ENCODE peak calls at places on chromosomes 3 and 15, in six cellular contexts. G is H1, T is A549, D is transverse colon, A is HepG2, Q is suprapubic skin. Z is an unnamed sample.

GRCh38 chr3:117661636-117662095 is 952.1 kb downstream of the TUSC7 start:
- DNase-seq in G (no peak), T (no peak), D (no peak), A (no peak), Q (no peak), Z (no peak)

GRCh38 chr15:100222349-100222715 is 119.4 kb downstream of the ADAMTS17 start:
- DNase-seq in G (no peak), T (no peak), D (no peak), A (no peak), Q (no peak), Z (no peak)

GRCh38 chr3:144332866-144333265 is 361.2 kb downstream of the DIPK2A start:
- DNase-seq in G (no peak), T (no peak), D (no peak), A (no peak), Q (no peak), Z (no peak)

GRCh38 chr3:52742418-52743041 is 28.2 kb downstream of the NEK4 start:
- DNase-seq in G (no peak), T (peak; percentile 33), D (no peak), A (peak; percentile 44), Q (no peak), Z (no peak)

GRCh38 chr15:98043160-98044059 is 82.9 kb downstream of the ARRDC4 start:
- DNase-seq in G (no peak), T (no peak), D (no peak), A (peak; percentile 2), Q (no peak), Z (peak; percentile 15)

GRCh38 chr3:182248349-182248880 is 536.7 kb downstream of the SOX2 start:
- DNase-seq in G (no peak), T (no peak), D (no peak), A (peak; percentile 34), Q (no peak), Z (no peak)

GRCh38 chr3:193984378-193984777 is 151.6 kb upstream of the HES1 start:
- DNase-seq in G (no peak), T (no peak), D (no peak), A (no peak), Q (no peak), Z (no peak)

GRCh38 chr3:4826237-4827100 is 152.8 kb upstream of the BHLHE40 start:
- DNase-seq in G (no peak), T (peak; percentile 72), D (peak; percentile 81), A (no peak), Q (peak; percentile 81), Z (peak; percentile 87)

GRCh38 chr3:101377796-101378195 is 57.4 kb upstream of the IMPG2 start:
- DNase-seq in G (no peak), T (no peak), D (no peak), A (no peak), Q (no peak), Z (no peak)

GRCh38 chr3:190514163-190515153 is 573 bp downstream of the IL1RAP start:
- DNase-seq in G (no peak), T (peak; percentile 36), D (peak; percentile 33), A (peak; percentile 23), Q (peak; percentile 67), Z (peak; percentile 67)

GRCh38 chr3:125023833-125024560 is 31.8 kb downstream of the HEG1 start:
- DNase-seq in G (no peak), T (no peak), D (no peak), A (no peak), Q (no peak), Z (no peak)

GRCh38 chr15:70196314-70197291 is 98.9 kb upstream of the TLE3 start:
- DNase-seq in G (peak; percentile 64), T (no peak), D (peak; percentile 60), A (peak; percentile 89), Q (peak; percentile 85), Z (peak; percentile 52)

GRCh38 chr15:25439456-25439836 is 622 bp upstream of the UBE3A start:
- DNase-seq in G (no peak), T (peak; percentile 17), D (peak; percentile 49), A (peak; percentile 53), Q (no peak), Z (peak; percentile 40)

GRCh38 chr15:51263726-51264125 is 74.7 kb downstream of the CYP19A1 start:
- DNase-seq in G (no peak), T (no peak), D (no peak), A (no peak), Q (no peak), Z (no peak)

GRCh38 chr15:88450125-88450798 is 16.9 kb downstream of the MRPL46 start:
- DNase-seq in G (peak; percentile 75), T (peak; percentile 83), D (peak; percentile 62), A (peak; percentile 53), Q (no peak), Z (no peak)

GRCh38 chr3:178705925-178706324 is 169.7 kb downstream of the KCNMB2 start:
- DNase-seq in G (no peak), T (no peak), D (no peak), A (no peak), Q (no peak), Z (no peak)

GRCh38 chr3:167110906-167111305 is 269.2 kb downstream of the ZBBX start:
- DNase-seq in G (no peak), T (peak; percentile 2), D (no peak), A (no peak), Q (no peak), Z (no peak)

GRCh38 chr3:48465531-48466378 is 19.2 kb downstream of the ATRIP start:
- DNase-seq in G (peak; percentile 94), T (peak; percentile 98), D (peak; percentile 95), A (peak; percentile 96), Q (peak; percentile 99), Z (peak; percentile 100)
- TF ChIP-seq EP300 in G (peak; percentile 72), T (no peak), D (no peak), A (peak; percentile 23), Q (no peak), Z (no peak)

DNA sequence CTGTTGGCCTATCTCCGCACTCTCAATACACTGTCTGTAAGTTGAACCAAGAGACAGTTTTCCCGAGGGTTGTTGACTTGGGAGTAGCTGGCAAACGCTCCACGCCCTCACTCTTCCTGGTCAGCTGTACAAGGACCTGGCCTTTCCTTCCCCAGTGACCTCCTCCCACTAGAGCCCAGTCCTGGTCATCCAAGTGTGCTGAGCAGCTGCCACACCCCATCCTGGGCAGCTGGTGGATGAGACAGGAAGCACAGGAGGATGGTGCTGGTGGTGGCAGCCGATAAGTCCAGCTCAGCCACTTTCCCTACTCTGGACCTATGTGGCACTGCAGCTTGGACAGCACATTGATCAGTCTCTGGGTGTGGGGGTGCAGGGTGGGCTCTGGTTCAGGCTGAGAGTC is 19.8 kb downstream of the PFKFB4 start:
- DNase-seq in G (no peak), T (no peak), D (no peak), A (no peak), Q (no peak), Z (no peak)
- TF ChIP-seq CTCF in G (no peak), T (no peak), D (no peak), A (no peak), Q (no peak), Z (no peak)

DNA sequence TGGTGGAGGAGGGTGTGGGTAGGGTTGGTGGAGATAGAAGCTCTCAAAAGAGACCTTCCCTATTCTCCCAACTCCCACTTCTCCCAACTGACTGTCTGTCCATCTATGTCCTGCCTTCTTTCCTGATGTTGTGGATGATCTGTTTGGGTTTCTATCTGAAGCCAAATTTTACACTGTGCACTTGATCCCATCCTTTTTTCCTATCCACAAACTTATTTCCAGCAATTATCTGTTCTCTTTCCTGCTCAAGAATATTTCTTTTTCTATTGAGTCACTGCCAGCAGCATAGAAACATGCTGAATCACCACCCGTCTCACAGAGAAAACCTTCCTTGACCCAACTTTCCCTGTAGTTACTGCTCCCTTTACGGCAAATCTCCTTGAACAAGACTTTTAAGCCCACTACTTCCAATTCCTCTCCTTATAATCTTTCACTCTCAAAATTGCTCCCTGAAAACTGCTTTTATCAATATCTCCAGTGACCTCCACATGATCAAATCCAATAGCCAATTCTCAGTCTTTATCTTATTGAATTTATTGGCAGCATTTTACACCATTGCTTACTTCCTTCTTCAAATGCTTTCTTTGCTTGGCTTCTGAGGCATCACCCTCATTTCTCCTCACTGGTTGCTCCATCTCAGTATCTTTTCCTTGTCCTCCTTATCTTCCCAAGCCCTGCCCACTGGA is 141.2 kb upstream of the SLC7A14 start:
- DNase-seq in G (no peak), T (peak; percentile 42), D (no peak), A (no peak), Q (no peak), Z (no peak)
- H3K4me3 ChIP-seq in G (no peak overlapping the region), T (no peak overlapping the region), D (no peak overlapping the region), A (no peak overlapping the region), Q (no peak overlapping the region), Z (no peak overlapping the region)

DNA sequence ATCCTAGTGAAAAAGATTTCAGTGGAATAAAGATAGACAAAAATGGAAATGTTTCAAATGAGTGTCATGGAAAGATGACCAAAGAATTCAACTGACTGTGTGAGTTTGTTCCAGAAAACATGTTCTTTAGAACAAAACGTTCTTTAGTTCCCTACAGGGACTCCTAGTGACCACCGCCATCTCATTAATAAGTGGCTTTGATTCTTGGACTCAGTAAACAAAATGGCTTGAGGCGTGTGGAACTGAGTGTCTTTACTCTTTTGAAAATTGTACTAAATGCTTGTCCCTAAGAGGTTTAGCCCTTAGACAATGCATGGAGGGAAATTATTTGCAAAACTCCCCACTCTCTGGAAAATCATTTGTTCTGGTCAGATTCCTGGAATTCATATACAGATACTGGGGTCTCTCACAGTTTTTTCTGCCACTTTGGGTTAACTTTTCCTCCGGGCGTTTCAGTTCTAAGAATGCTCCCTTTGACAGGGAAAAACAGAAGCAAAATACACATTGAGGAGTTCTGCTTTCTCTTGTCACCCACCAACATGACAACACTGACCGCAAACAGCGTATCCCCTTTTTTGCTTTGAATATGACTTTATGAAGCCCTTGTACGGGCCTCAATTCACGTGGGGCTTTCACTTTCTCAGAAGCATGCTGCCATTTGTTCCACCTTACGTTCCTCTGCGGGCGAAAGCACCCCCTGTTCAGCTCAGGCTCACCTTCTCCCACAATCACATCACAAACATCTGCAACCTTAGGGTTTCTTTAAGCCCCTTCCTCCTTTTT is 15.3 kb upstream of the NRROS start:
- DNase-seq in G (no peak), T (no peak), D (no peak), A (no peak), Q (no peak), Z (peak; percentile 56)
- TF ChIP-seq EP300 in G (no peak), T (no peak), D (peak; percentile 66), A (no peak), Q (peak; percentile 46), Z (no peak)

DNA sequence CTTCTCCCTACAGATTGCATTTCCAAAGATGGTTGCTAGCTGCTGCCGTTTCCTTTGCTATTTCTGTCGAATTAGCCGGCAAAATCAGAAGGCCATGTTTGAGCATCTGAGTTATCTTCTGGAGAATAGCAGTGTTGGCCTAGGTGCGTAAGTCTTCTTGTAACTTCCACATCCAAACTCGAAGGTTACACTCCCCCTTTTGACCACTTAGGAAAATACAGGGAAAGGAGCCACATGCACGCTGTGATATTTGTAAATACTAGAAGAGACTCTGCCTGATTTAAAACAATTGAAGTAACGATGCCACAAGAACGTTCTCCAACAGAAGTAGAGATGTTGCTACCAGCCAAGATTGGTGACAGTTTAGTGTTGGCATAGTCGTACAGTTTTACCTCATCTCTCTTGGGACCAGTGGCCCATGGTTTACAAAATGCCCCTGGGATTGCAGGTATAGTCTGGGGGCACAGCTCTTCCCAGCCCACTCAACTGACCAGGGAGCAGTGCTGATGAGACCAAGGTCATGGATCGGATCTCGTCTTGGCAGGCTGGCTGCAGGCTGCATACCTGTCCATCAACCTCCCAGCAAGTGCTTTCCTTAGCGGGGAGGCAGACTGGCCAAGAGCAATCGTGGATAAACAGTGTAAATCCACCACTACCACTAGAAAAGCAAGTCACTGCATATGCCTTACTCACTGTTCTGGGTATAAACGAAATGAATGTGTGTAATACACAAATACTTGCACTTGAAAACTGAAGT is 268.4 kb upstream of the CHRM5 start:
- DNase-seq in G (no peak), T (peak; percentile 53), D (no peak), A (peak; percentile 9), Q (no peak), Z (no peak)
- TF ChIP-seq CTCF in G (peak; percentile 21), T (no peak), D (no peak), A (peak; percentile 10), Q (no peak), Z (no peak)

GRCh38 chr3:129555176-129555575 is 12.2 kb downstream of the H1-8 start:
- DNase-seq in G (no peak), T (no peak), D (no peak), A (no peak), Q (no peak), Z (no peak)
- H3K4me3 ChIP-seq in G (no peak overlapping the region), T (no peak overlapping the region), D (no peak overlapping the region), A (no peak overlapping the region), Q (no peak overlapping the region), Z (no peak overlapping the region)

Z was measured in upper lobe of left lung.